ENCODE peak calls at places on chromosome X, in four cellular contexts. E is A549, X is IMR-90, O is SK-N-SH. G is an unnamed sample.

GRCh38 chrX:112734250-112734649 is 54.5 kb upstream of the LHFPL1 start:
- DNase-seq in X (peak; percentile 14), O (no peak), E (no peak), G (no peak)

GRCh38 chrX:83512111-83512510 is 4.0 kb downstream of the POU3F4 start:
- DNase-seq in X (no peak), E (no peak), O (no peak), G (no peak)

GRCh38 chrX:50756276-50756675 is 57.7 kb downstream of the SHROOM4 start:
- DNase-seq in E (no peak), O (no peak), X (peak; percentile 3), G (no peak)

GRCh38 chrX:85922821-85923220 is 124.5 kb downstream of the CHM start:
- DNase-seq in X (peak; percentile 91), O (no peak), E (no peak), G (no peak)

GRCh38 chrX:115576676-115577075 is 15.7 kb downstream of the PLS3 start:
- DNase-seq in O (no peak), X (no peak), E (no peak), G (no peak)

GRCh38 chrX:118861338-118861737 is 37.7 kb downstream of the ZCCHC12 start:
- DNase-seq in X (no peak), E (no peak), O (no peak), G (no peak)

GRCh38 chrX:9327747-9328145 is 137.1 kb upstream of the TBL1X start:
- DNase-seq in E (peak; percentile 46), X (peak; percentile 90), O (no peak), G (no peak)

GRCh38 chrX:85115252-85115651 is 111.6 kb downstream of the APOOL start:
- DNase-seq in E (no peak), O (no peak), X (no peak), G (no peak)

GRCh38 chrX:48617542-48618340 is 20.4 kb downstream of the WDR13 start:
- DNase-seq in X (no peak), O (no peak), E (no peak), G (no peak)

GRCh38 chrX:68824565-68825125 is 4.2 kb upstream of the EFNB1 start:
- DNase-seq in E (no peak), X (no peak), O (no peak), G (no peak)

GRCh38 chrX:74449322-74449936 is 28.1 kb downstream of the SLC16A2 start:
- DNase-seq in E (peak; percentile 7), O (no peak), X (peak; percentile 6), G (no peak)

GRCh38 chrX:38048886-38049285 is 42.5 kb downstream of the SYTL5 start:
- DNase-seq in E (no peak), O (no peak), X (no peak), G (no peak)

GRCh38 chrX:38050806-38051205 is 44.5 kb downstream of the SYTL5 start:
- DNase-seq in O (no peak), E (no peak), X (no peak), G (no peak)

GRCh38 chrX:38055170-38055847 is 49.0 kb downstream of the SYTL5 start:
- DNase-seq in X (peak; percentile 31), O (no peak), E (no peak), G (peak; percentile 45)

GRCh38 chrX:38052096-38052495 is 45.7 kb downstream of the SYTL5 start:
- DNase-seq in O (no peak), E (peak; percentile 7), X (peak; percentile 92), G (no peak)
- TF ChIP-seq SMC3 in O (no peak), E (no peak), X (no peak), G (no peak)

DNA sequence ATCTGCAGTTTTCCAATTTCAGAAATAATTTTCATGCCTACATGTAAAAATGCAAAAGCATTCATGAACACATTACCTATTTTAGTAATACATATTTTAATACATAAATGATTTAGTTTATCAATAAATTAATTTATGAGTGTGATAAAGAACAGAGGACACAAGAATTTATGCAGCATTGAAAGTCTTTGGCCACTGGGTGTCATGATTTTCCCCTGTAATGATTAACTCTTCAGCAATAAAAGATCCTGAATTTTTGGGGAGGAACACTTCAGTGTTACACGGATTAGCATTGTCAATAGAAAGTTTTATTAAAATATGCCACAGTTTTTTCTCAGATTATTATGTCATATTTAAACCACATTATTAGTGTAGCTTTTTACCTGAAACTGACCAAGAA is 8.6 kb upstream of the VCX2 start:
- DNase-seq in O (peak; percentile 16), E (no peak), X (no peak), G (no peak)
- TF ChIP-seq RFX5 in O (no peak), E (no peak), X (no peak), G (no peak)

DNA sequence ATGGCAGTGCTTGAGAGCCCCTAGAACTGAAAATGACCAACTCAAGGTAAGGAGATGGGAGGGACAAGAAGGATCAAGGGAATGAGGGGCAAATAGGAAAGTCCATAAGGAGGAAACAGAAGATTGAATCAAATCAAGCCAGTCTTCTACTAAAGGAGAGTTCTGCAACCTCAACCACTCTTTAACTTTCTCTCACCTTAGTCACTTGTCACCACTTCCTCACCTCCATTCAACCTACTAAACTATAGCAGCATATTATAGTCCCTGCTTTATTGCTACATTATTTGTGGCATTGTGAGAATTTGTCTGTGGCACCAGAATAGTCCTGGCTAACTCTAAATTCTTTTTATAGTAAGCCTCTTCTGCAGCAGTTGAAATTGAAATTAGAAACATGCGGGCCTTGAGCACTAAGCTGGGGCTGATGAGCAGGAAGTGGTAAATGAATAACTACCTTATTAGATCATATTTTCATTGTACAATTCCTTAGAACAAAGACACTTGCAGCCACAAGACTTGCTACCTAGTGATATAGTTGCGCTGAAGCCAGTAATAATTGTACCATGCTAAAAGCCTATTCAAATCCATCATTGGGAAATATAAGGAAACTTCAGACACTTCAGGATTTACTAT is 336.9 kb downstream of the ZNF674 start:
- DNase-seq in O (no peak), X (no peak), E (no peak), G (peak; percentile 12)
- TF ChIP-seq SMC3 in O (no peak), X (no peak), E (no peak), G (no peak)

DNA sequence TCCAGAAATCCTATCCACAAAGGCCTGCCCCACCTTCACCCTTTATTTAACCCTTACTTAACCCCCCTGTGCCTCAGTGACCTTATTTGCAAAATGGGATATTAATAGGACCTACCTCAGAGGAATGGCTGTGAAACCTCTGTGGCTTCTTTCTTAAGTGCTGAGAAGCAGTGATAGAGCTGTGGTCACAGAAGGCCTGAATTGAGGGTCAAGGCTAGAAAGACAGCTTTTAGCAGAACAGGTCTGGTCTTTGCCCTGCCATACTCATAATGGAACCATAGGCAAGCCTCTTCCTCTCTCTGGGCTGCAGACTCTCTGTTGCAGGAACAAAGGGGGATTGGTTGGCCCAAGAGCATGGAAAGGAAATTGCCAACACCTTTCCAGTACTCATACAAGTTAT is 63.5 kb upstream of the MAMLD1 start:
- DNase-seq in O (no peak), X (no peak), E (no peak), G (no peak)
- TF ChIP-seq RFX5 in O (no peak), X (no peak), E (no peak), G (no peak)